ENCODE peak calls at places on chromosome 1, in eight cellular contexts. Y is colonic mucosa, W is coronary artery, R is lower lobe of right lung, G is testis, Q is IMR-90, F is AG09319, I is mammary epithelial cell. N is an unnamed sample.
A peak's percentile ranks its signal among the peaks of the same experiment; 100 is the strongest.

GRCh38 chr1:7915826-7916225 is 24.8 kb downstream of the TNFRSF9 start:
- DNase-seq in Y (no peak), W (no peak), R (no peak), G (no peak), Q (no peak), F (no peak), I (no peak), N (no peak)

GRCh38 chr1:1614204-1614953 is 921 bp upstream of the MIB2 start:
- DNase-seq in Y (peak; percentile 54), W (no peak), R (peak; percentile 80), G (peak; percentile 68), Q (peak; percentile 88), F (peak; percentile 35), I (peak; percentile 84), N (peak; percentile 12)

GRCh38 chr1:168803696-168804510 is 74.9 kb upstream of the DPT start:
- DNase-seq in Y (peak; percentile 40), W (no peak), R (no peak), G (no peak), Q (no peak), F (no peak), I (no peak), N (no peak)

GRCh38 chr1:23452011-23452411 is 27.5 kb upstream of the TCEA3 start:
- DNase-seq in Y (peak; percentile 96), W (no peak), R (peak; percentile 90), G (no peak), Q (peak; percentile 33), F (no peak), I (peak; percentile 94), N (no peak)

GRCh38 chr1:202112864-202113689 is 9.6 kb upstream of the GPR37L1 start:
- DNase-seq in Y (peak; percentile 73), W (no peak), R (no peak), G (no peak), Q (peak; percentile 11), F (peak; percentile 8), I (peak; percentile 64), N (no peak)

GRCh38 chr1:110003747-110004428 is 19.3 kb downstream of the AHCYL1 start:
- DNase-seq in Y (peak; percentile 72), W (peak; percentile 81), R (peak; percentile 78), G (peak; percentile 43), Q (peak; percentile 99), F (peak; percentile 96), I (peak; percentile 99), N (peak; percentile 93)

GRCh38 chr1:210373878-210374599 is 45.3 kb downstream of the HHAT start:
- DNase-seq in Y (peak; percentile 75), W (no peak), R (peak; percentile 54), G (peak; percentile 87), Q (peak; percentile 97), F (peak; percentile 50), I (peak; percentile 100), N (peak; percentile 89)

GRCh38 chr1:9197186-9198099 is 37.1 kb upstream of the H6PD start:
- DNase-seq in Y (no peak), W (no peak), R (no peak), G (no peak), Q (no peak), F (no peak), I (no peak), N (no peak)

GRCh38 chr1:245255783-245256182 is 101.0 kb downstream of the KIF26B start:
- DNase-seq in Y (no peak), W (no peak), R (no peak), G (no peak), Q (no peak), F (no peak), I (no peak), N (no peak)

GRCh38 chr1:32749726-32750224 is 47.2 kb upstream of the SYNC start:
- DNase-seq in Y (no peak), W (no peak), R (no peak), G (no peak), Q (no peak), F (no peak), I (no peak), N (no peak)
- TF ChIP-seq CTCF in Y (no peak), W (no peak), R (no peak), G (no peak), Q (no peak), F (no peak), I (no peak), N (no peak)

GRCh38 chr1:51314974-51315373 is 15.4 kb downstream of the TTC39A start:
- DNase-seq in Y (peak; percentile 71), W (no peak), R (peak; percentile 57), G (no peak), Q (no peak), F (no peak), I (no peak), N (no peak)

GRCh38 chr1:51312718-51313117 is 17.6 kb downstream of the TTC39A start:
- DNase-seq in Y (no peak), W (no peak), R (peak; percentile 14), G (no peak), Q (no peak), F (no peak), I (no peak), N (no peak)

GRCh38 chr1:51313961-51314777 is 16.2 kb downstream of the TTC39A start:
- DNase-seq in Y (peak; percentile 57), W (no peak), R (peak; percentile 56), G (no peak), Q (peak; percentile 87), F (no peak), I (peak; percentile 78), N (peak; percentile 24)

GRCh38 chr1:51311826-51312225 is 18.5 kb downstream of the TTC39A start:
- DNase-seq in Y (no peak), W (no peak), R (no peak), G (no peak), Q (no peak), F (no peak), I (no peak), N (no peak)

GRCh38 chr1:51313268-51313852 is 17.0 kb downstream of the TTC39A start:
- DNase-seq in Y (no peak), W (no peak), R (peak; percentile 35), G (no peak), Q (no peak), F (no peak), I (no peak), N (no peak)
- TF ChIP-seq CTCF in Y (peak; percentile 23), W (no peak), R (peak; percentile 16), G (no peak), Q (no peak), F (no peak), I (peak; percentile 6), N (peak; percentile 5)

GRCh38 chr1:231236131-231236571 is 4.9 kb upstream of the GNPAT start:
- DNase-seq in Y (no peak), W (no peak), R (no peak), G (no peak), Q (no peak), F (no peak), I (no peak), N (no peak)
- TF ChIP-seq CTCF in Y (no peak), W (no peak), R (no peak), G (no peak), Q (no peak), F (no peak), I (no peak), N (no peak)

DNA sequence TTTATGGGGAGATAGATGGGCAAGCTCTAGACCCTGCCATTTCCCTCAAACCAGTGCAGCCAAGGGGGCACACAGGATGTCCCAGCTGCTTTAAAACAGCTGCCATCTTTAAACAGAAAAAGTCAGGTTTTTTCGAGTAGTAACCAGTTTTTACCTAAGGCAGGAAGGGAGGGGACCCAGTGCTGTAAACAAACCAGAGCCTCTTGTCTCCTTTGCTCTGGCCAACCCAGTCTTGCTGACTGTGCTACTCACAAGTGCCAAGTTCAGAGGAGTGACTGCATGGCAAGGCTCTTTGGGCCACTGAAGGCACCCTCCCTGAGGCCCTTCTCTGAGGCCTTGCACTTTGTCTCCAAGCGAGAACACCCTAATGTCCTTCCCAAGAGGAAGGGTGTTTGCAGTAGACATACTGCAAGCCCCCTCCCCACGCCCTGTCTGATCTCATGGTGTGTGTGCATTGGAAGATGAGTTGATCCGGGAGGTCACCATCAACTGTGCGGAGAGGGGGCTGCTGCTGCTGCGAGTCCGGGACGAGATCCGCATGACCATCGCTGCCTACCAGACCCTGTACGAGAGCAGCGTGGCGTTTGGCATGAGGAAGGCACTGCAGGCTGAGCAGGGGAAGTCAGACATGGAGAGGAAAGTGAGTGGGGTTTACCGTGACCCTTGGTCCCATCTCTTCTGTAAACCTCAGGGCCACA is 4.5 kb downstream of the DNALI1 start:
- DNase-seq in Y (no peak), W (no peak), R (no peak), G (no peak), Q (no peak), F (no peak), I (no peak), N (no peak)
- TF ChIP-seq CTCF in Y (no peak), W (no peak), R (no peak), G (no peak), Q (no peak), F (no peak), I (no peak), N (no peak)

DNA sequence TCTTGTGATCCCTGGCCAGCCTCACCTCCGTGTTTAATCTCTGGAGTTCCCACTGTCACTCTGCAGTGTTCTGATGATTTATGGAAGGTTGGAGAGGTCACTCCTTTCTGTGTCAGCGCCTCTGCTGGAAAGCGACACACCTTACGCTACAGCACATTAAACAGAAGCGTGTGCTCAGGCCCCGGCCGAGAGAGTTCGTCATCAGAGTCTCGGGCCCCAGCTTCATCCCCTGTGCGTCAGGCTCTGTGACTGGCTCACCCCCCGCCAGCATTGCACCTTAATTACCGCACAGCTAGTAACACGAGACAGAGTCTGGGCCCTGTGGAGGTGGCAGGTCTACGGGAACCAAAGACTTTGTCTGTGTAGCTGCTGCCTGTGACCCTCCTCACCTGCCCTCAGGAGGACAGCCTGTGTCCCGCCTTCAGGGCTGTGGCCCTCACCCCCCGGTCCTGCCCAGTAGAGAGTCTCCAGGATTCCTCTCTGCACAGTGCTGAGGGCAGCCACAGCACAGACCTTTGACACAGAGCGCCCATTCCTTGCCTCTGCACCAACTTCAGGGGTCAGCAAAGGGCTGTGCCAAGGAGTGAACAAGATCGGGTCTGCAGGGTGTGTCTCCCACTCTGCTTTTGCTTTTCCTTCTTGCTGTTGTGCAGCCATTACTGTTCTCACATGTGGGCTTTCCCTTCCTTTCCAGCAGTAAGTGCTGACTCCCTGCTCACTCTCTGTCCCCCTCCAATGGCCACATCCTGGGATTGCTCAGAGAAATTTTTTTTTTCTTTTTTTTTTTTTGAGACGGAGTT is 157.6 kb downstream of the PGBD5 start:
- DNase-seq in Y (peak; percentile 73), W (no peak), R (no peak), G (peak; percentile 58), Q (peak; percentile 75), F (peak; percentile 5), I (peak; percentile 23), N (peak; percentile 21)
- TF ChIP-seq CTCF in Y (peak; percentile 45), W (no peak), R (peak; percentile 56), G (peak; percentile 55), Q (peak; percentile 84), F (peak; percentile 77), I (peak; percentile 46), N (peak; percentile 70)

GRCh38 chr1:200634449-200635122 is 14.0 kb upstream of the KIF14 start:
- DNase-seq in Y (no peak), W (no peak), R (no peak), G (no peak), Q (no peak), F (no peak), I (no peak), N (no peak)
- TF ChIP-seq CTCF in Y (no peak), W (no peak), R (no peak), G (no peak), Q (peak; percentile 8), F (no peak), I (no peak), N (no peak)

GRCh38 chr1:205423248-205423647 is 1.4 kb upstream of the LEMD1 start:
- DNase-seq in Y (no peak), W (no peak), R (no peak), G (no peak), Q (no peak), F (no peak), I (no peak), N (no peak)
- TF ChIP-seq CTCF in Y (no peak), W (no peak), R (no peak), G (no peak), Q (no peak), F (no peak), I (no peak), N (no peak)

GRCh38 chr1:164673584-164674214 is 114.7 kb downstream of the PBX1 start:
- DNase-seq in Y (no peak), W (no peak), R (no peak), G (peak; percentile 56), Q (no peak), F (no peak), I (no peak), N (no peak)
- TF ChIP-seq CTCF in Y (peak; percentile 12), W (no peak), R (peak; percentile 38), G (peak; percentile 73), Q (peak; percentile 21), F (peak; percentile 40), I (peak; percentile 43), N (peak; percentile 25)